ENCODE peak calls at places on chromosomes 6 and 20, in eight cellular contexts. I, R, N, C, O, G, L and D are unnamed samples. For H3K9me3 and H3K4me1, the result is how much of the 10 kb centered on the place peaks cover.

GRCh38 chr6:82129814-82130213 is 117.7 kb downstream of the IBTK start:
- DNase-seq in O (peak), L (no peak), I (no peak), R (peak), C (no peak), N (no peak), G (no peak), D (no peak)

GRCh38 chr6:154508573-154509375 is 1.7 kb downstream of the CNKSR3 start:
- DNase-seq in N (no peak), R (peak), L (peak), G (no peak), O (peak), I (no peak), C (no peak), D (no peak)

GRCh38 chr6:149940673-149940984 is 1.2 kb upstream of the ULBP2 start:
- DNase-seq in L (no peak), C (peak), N (no peak), R (no peak), G (no peak), I (no peak), O (no peak), D (no peak)

GRCh38 chr6:122789862-122790739 is 1.0 kb downstream of the SMPDL3A start:
- DNase-seq in R (peak), I (no peak), G (no peak), O (peak), C (no peak), L (peak), N (no peak), D (no peak)

GRCh38 chr20:10832146-10832545 is 158.3 kb upstream of the JAG1 start:
- DNase-seq in N (no peak), O (no peak), L (no peak), G (no peak), R (peak), I (no peak), C (no peak), D (no peak)

GRCh38 chr6:125357515-125358256 is 55.9 kb upstream of the HDDC2 start:
- DNase-seq in I (no peak), O (peak), L (no peak), R (no peak), G (no peak), N (no peak), C (peak), D (no peak)

GRCh38 chr6:29813809-29814208 is 13.8 kb upstream of the HLA-G start:
- DNase-seq in C (no peak), R (no peak), I (no peak), L (no peak), O (no peak), G (peak), N (no peak), D (no peak)

GRCh38 chr6:133512410-133513016 is 271.4 kb downstream of the EYA4 start:
- DNase-seq in N (peak), R (peak), G (peak), C (no peak), I (peak), L (peak), O (peak), D (peak)

GRCh38 chr6:143753678-143754077 is 75.9 kb downstream of the PHACTR2 start:
- DNase-seq in O (no peak), C (no peak), L (no peak), R (no peak), N (no peak), G (no peak), I (no peak), D (no peak)

GRCh38 chr6:130376921-130377320 is 11.1 kb downstream of the TMEM200A start:
- DNase-seq in I (no peak), C (no peak), R (no peak), L (no peak), N (no peak), O (peak), G (no peak), D (no peak)

GRCh38 chr6:72665599-72665998 is 43.7 kb downstream of the KCNQ5 start:
- DNase-seq in N (no peak), O (no peak), G (no peak), R (no peak), I (no peak), C (no peak), L (no peak), D (no peak)

GRCh38 chr6:119540417-119540816 is 190.9 kb upstream of the MAN1A1 start:
- DNase-seq in I (no peak), L (no peak), R (no peak), G (no peak), C (no peak), O (no peak), N (no peak), D (no peak)

GRCh38 chr20:22559711-22560305 is 24.6 kb downstream of the FOXA2 start:
- DNase-seq in G (no peak), I (no peak), R (no peak), N (no peak), C (no peak), L (no peak), O (no peak), D (no peak)

GRCh38 chr6:2624177-2624576 is 126.5 kb downstream of the MYLK4 start:
- DNase-seq in O (no peak), R (no peak), N (no peak), G (no peak), L (no peak), C (no peak), I (no peak), D (no peak)

GRCh38 chr6:36600564-36601146 is 6.5 kb downstream of the SRSF3 start:
- DNase-seq in G (no peak), I (no peak), O (no peak), N (no peak), R (no peak), L (no peak), C (no peak), D (no peak)

GRCh38 chr20:20603339-20603990 is 109.0 kb downstream of the RALGAPA2 start:
- DNase-seq in N (no peak), C (no peak), O (no peak), L (no peak), I (no peak), R (no peak), G (no peak), D (no peak)

GRCh38 chr6:128723667-128724066 is 159.3 kb upstream of the LAMA2 start:
- DNase-seq in I (no peak), N (no peak), R (no peak), L (no peak), C (no peak), G (no peak), O (no peak), D (no peak)

GRCh38 chr6:168403370-168404005 is 37.5 kb upstream of the SMOC2 start:
- DNase-seq in L (no peak), I (no peak), G (no peak), C (peak), N (no peak), R (no peak), O (no peak), D (no peak)

GRCh38 chr6:168408504-168409136 is 32.4 kb upstream of the SMOC2 start:
- DNase-seq in I (no peak), C (peak), O (no peak), G (no peak), L (no peak), N (no peak), R (no peak), D (no peak)

GRCh38 chr6:168400044-168400443 is 40.9 kb upstream of the SMOC2 start:
- DNase-seq in G (no peak), C (peak), L (no peak), I (no peak), N (no peak), O (no peak), R (no peak), D (peak)

GRCh38 chr6:168407842-168408241 is 33.1 kb upstream of the SMOC2 start:
- DNase-seq in C (peak), G (no peak), L (no peak), R (no peak), O (no peak), I (no peak), N (no peak), D (no peak)

GRCh38 chr6:168404560-168404959 is 36.4 kb upstream of the SMOC2 start:
- DNase-seq in N (no peak), L (no peak), R (no peak), C (peak), G (no peak), I (no peak), O (no peak), D (no peak)
- H3K9me3 ChIP-seq in N (under half), L (under half), R (under half), C (under half), G (under half), I (under half), O (under half), D (under half)

GRCh38 chr6:164415832-164416563 is 893.4 kb downstream of the C6orf118 start:
- DNase-seq in R (no peak), C (no peak), G (no peak), L (no peak), O (no peak), N (peak), I (no peak), D (no peak)
- H3K4me3 ChIP-seq in R (peak), C (peak), G (no peak), L (no peak), O (no peak), N (no peak), I (no peak), D (peak)

GRCh38 chr6:24961852-24962251 is 26.1 kb upstream of the RIPOR2 start:
- DNase-seq in C (no peak), R (no peak), L (no peak), N (no peak), G (no peak), O (no peak), I (no peak), D (no peak)

GRCh38 chr6:24959333-24959732 is 23.6 kb upstream of the RIPOR2 start:
- DNase-seq in R (no peak), G (no peak), N (no peak), C (no peak), O (no peak), I (no peak), L (no peak), D (no peak)

GRCh38 chr6:24963887-24964570 is 28.3 kb upstream of the RIPOR2 start:
- DNase-seq in O (no peak), R (no peak), G (no peak), I (no peak), N (no peak), L (peak), C (no peak), D (no peak)

DNA sequence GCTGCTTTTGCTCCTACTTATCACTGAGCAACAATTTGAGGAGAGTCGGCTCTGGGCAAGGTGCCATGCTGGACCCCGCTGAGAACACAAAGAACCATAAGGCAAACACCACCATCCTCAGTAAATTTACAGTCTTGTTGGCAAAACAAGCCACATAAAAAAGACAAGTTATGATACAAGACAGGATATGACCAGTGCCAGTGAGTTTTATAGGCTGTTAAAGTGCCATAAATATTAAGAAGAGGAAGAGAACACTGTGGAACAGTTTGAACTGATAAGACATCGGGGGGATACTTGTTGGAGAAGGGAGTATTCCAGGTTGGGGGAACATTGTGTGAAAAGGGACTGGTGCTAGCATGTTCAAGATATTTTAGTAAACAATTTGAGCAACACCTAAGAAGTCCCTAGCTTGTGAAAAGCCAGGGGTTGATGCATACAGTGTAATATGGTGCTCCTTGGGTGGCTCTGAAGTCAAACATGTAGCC is 25.3 kb upstream of the RIPOR2 start:
- DNase-seq in G (no peak), L (no peak), I (no peak), N (no peak), C (no peak), O (no peak), R (no peak), D (no peak)
- H3K4me1 ChIP-seq in G (under half), L (under half), I (under half), N (under half), C (under half), O (under half), R (under half), D (under half)

GRCh38 chr20:59664389-59665055 is 60.2 kb downstream of the PHACTR3 start:
- DNase-seq in I (no peak), N (no peak), O (no peak), L (no peak), R (no peak), C (no peak), G (no peak), D (no peak)
- H3K9me3 ChIP-seq in I (under half), N (under half), O (under half), L (under half), R (under half), C (under half), G (under half), D (under half)

DNA sequence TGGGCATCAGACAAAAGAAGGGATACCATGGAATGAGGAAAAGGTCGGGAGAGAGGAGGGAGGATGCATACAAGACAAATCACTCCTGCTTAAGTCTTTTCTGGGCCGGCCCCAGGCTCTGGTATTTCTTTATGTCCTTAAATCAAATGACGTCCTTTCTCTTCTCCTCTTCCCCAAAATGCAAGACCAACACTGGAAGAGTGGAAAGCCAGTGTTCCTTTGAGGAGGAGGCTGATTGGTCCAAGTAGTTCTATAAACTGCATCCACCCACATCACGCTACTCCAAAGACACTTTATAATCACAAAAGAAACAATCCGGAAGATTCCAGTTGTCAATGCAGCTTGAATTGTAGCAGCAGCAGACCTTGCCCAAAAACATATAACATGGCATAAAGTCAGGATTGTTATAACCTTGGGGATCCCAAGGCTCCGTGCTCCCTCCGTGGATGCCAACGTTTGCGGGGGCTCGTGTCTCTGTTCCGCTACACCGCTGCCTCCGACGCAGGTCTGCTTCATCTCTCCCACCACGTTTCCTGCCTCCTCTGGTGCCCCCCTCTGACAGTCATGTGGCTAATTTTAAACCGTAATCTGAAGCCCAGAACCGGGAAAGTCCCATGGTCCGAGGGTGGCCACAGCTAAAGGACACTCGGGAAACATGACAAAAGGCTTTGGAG is 47.1 kb downstream of the MCUR1 start:
- DNase-seq in N (no peak), C (no peak), I (no peak), R (peak), O (peak), L (peak), G (no peak), D (peak)
- H3K4me3 ChIP-seq in N (no peak), C (peak), I (no peak), R (peak), O (peak), L (no peak), G (no peak), D (peak)